ENCODE peak calls at places on chromosomes 16 and 17, in seven cellular contexts. I is PC-3; E is stimulated activated CD4-positive, alpha-beta T cell treated with anti-CD3 and anti-CD28 coated beads, TNF-alpha, amount 100 ng/mL, for 24 hours; F is neuronal stem cell; Q is left ventricle myocardium inferior; Y is EL; L is iris pigment epithelial cell. S is an unnamed sample.

GRCh38 chr17:17420561-17421269 is 56.1 kb upstream of the MED9 start:
- DNase-seq in Y (no peak), F (no peak), I (no peak), Q (peak), E (no peak), L (peak), S (no peak)

GRCh38 chr16:72910875-72911274 is 137.1 kb downstream of the ZFHX3 start:
- DNase-seq in Y (no peak), E (no peak), I (no peak), Q (no peak), F (no peak), L (no peak), S (no peak)

GRCh38 chr17:80270836-80271235 is 10.2 kb downstream of the RNF213 start:
- DNase-seq in I (peak), L (peak), F (peak), Y (peak), E (peak), Q (no peak), S (peak)

GRCh38 chr16:84358601-84359295 is 9.6 kb upstream of the ATP2C2 start:
- DNase-seq in E (no peak), L (no peak), Y (no peak), F (no peak), I (no peak), Q (no peak), S (no peak)

GRCh38 chr16:83031524-83031923 is 404.8 kb downstream of the CDH13 start:
- DNase-seq in Y (no peak), Q (no peak), E (no peak), I (no peak), F (no peak), L (peak), S (no peak)

GRCh38 chr16:69709456-69710084 is 16.8 kb downstream of the NQO1 start:
- DNase-seq in L (peak), Y (peak), F (peak), E (no peak), Q (no peak), I (peak), S (no peak)

GRCh38 chr17:30717290-30718098 is 107.0 kb downstream of the CRLF3 start:
- DNase-seq in F (no peak), L (no peak), E (no peak), Q (peak), I (no peak), Y (no peak), S (no peak)

GRCh38 chr16:80158766-80159165 is 382.0 kb upstream of the DYNLRB2 start:
- DNase-seq in Y (peak), E (no peak), L (peak), Q (no peak), I (peak), F (no peak), S (no peak)

GRCh38 chr16:13426279-13426678 is 493.7 kb upstream of the ERCC4 start:
- DNase-seq in L (no peak), F (no peak), I (no peak), Y (no peak), Q (no peak), E (no peak), S (peak)